ENCODE peak calls at places on chromosomes 12 and 14, in eight cellular contexts. One of them, this sample, is unnamed.
A peak's percentile ranks its signal among the peaks of the same experiment; 100 is the strongest.

GRCh38 chr14:36657409-36658090 is 4.1 kb upstream of the PAX9 start:
- DNase-seq in foreskin fibroblast: no peak
- DNase-seq in left colon: no peak
- DNase-seq in NCI-H69: peak; percentile 90
- DNase-seq in GM04504: no peak
- DNase-seq in neuronal stem cell: no peak
- DNase-seq in EH: no peak
- DNase-seq in Caki2: no peak
- DNase-seq in this sample: no peak

GRCh38 chr14:104204660-104205149 is 66.3 kb downstream of the KIF26A start:
- DNase-seq in Caki2: no peak
- DNase-seq in neuronal stem cell: no peak
- DNase-seq in GM04504: no peak
- DNase-seq in EH: no peak
- DNase-seq in left colon: no peak
- DNase-seq in NCI-H69: no peak
- DNase-seq in foreskin fibroblast: no peak
- DNase-seq in this sample: no peak

GRCh38 chr14:25308244-25308643 is 258.3 kb upstream of the STXBP6 start:
- DNase-seq in left colon: peak; percentile 41
- DNase-seq in EH: no peak
- DNase-seq in Caki2: no peak
- DNase-seq in NCI-H69: peak; percentile 7
- DNase-seq in neuronal stem cell: no peak
- DNase-seq in foreskin fibroblast: no peak
- DNase-seq in GM04504: no peak
- DNase-seq in this sample: no peak

GRCh38 chr14:66910306-66910705 is 278.9 kb upstream of the GARIN2 start:
- DNase-seq in left colon: no peak
- DNase-seq in Caki2: no peak
- DNase-seq in foreskin fibroblast: peak; percentile 3
- DNase-seq in neuronal stem cell: no peak
- DNase-seq in EH: peak; percentile 54
- DNase-seq in GM04504: no peak
- DNase-seq in NCI-H69: no peak
- DNase-seq in this sample: no peak

GRCh38 chr14:30417121-30417520 is 141.8 kb upstream of the G2E3 start:
- DNase-seq in EH: no peak
- DNase-seq in NCI-H69: no peak
- DNase-seq in Caki2: no peak
- DNase-seq in GM04504: no peak
- DNase-seq in neuronal stem cell: no peak
- DNase-seq in left colon: no peak
- DNase-seq in foreskin fibroblast: no peak
- DNase-seq in this sample: no peak

GRCh38 chr12:26271889-26272492 is 76.6 kb downstream of the SSPN start:
- DNase-seq in NCI-H69: peak; percentile 2
- DNase-seq in foreskin fibroblast: peak; percentile 69
- DNase-seq in neuronal stem cell: no peak
- DNase-seq in EH: peak; percentile 84
- DNase-seq in Caki2: peak; percentile 73
- DNase-seq in GM04504: no peak
- DNase-seq in left colon: peak; percentile 78
- DNase-seq in this sample: peak; percentile 80

GRCh38 chr12:63968685-63969084 is 124.2 kb downstream of the SRGAP1 start:
- DNase-seq in neuronal stem cell: no peak
- DNase-seq in EH: no peak
- DNase-seq in Caki2: no peak
- DNase-seq in GM04504: no peak
- DNase-seq in left colon: no peak
- DNase-seq in NCI-H69: no peak
- DNase-seq in foreskin fibroblast: no peak
- DNase-seq in this sample: no peak

GRCh38 chr14:102768223-102769048 is 8.8 kb upstream of the TRAF3 start:
- DNase-seq in neuronal stem cell: no peak
- DNase-seq in GM04504: no peak
- DNase-seq in EH: no peak
- DNase-seq in NCI-H69: no peak
- DNase-seq in left colon: no peak
- DNase-seq in Caki2: no peak
- DNase-seq in foreskin fibroblast: no peak
- DNase-seq in this sample: no peak

GRCh38 chr12:81092053-81092452 is 14.2 kb downstream of the ACSS3 start:
- DNase-seq in Caki2: no peak
- DNase-seq in NCI-H69: no peak
- DNase-seq in foreskin fibroblast: no peak
- DNase-seq in neuronal stem cell: no peak
- DNase-seq in EH: no peak
- DNase-seq in GM04504: no peak
- DNase-seq in left colon: no peak
- DNase-seq in this sample: no peak

GRCh38 chr12:119071638-119072231 is 90.4 kb downstream of the SRRM4 start:
- DNase-seq in neuronal stem cell: no peak
- DNase-seq in EH: no peak
- DNase-seq in left colon: no peak
- DNase-seq in GM04504: no peak
- DNase-seq in Caki2: no peak
- DNase-seq in NCI-H69: no peak
- DNase-seq in foreskin fibroblast: no peak
- DNase-seq in this sample: no peak

GRCh38 chr12:19483727-19484126 is 44.4 kb downstream of the AEBP2 start:
- DNase-seq in foreskin fibroblast: no peak
- DNase-seq in left colon: no peak
- DNase-seq in neuronal stem cell: no peak
- DNase-seq in EH: no peak
- DNase-seq in NCI-H69: peak; percentile 25
- DNase-seq in Caki2: no peak
- DNase-seq in GM04504: no peak
- DNase-seq in this sample: no peak

GRCh38 chr14:69040343-69040742 is 61.2 kb upstream of the ACTN1 start:
- DNase-seq in left colon: no peak
- DNase-seq in EH: no peak
- DNase-seq in Caki2: no peak
- DNase-seq in foreskin fibroblast: no peak
- DNase-seq in GM04504: no peak
- DNase-seq in neuronal stem cell: no peak
- DNase-seq in NCI-H69: no peak
- DNase-seq in this sample: no peak

GRCh38 chr12:120397827-120398563 is 29.0 kb upstream of the MSI1 start:
- DNase-seq in neuronal stem cell: peak; percentile 91
- DNase-seq in EH: no peak
- DNase-seq in left colon: no peak
- DNase-seq in Caki2: no peak
- DNase-seq in NCI-H69: peak; percentile 85
- DNase-seq in GM04504: no peak
- DNase-seq in foreskin fibroblast: no peak
- DNase-seq in this sample: no peak

GRCh38 chr14:99677231-99677891 is 6.7 kb upstream of the CYP46A1 start:
- DNase-seq in neuronal stem cell: no peak
- DNase-seq in foreskin fibroblast: no peak
- DNase-seq in left colon: no peak
- DNase-seq in NCI-H69: no peak
- DNase-seq in Caki2: no peak
- DNase-seq in EH: peak; percentile 25
- DNase-seq in GM04504: no peak
- DNase-seq in this sample: no peak